ENCODE peak calls at places on chromosome 20, in ten cellular contexts. One of them, this sample, is unnamed.

GRCh38 chr20:60693513-60694133 is 558.4 kb upstream of the CDH4 start:
- DNase-seq in tibial nerve: no peak
- DNase-seq in mammary epithelial cell: no peak
- DNase-seq in heart left ventricle: no peak
- DNase-seq in effector memory CD4-positive, alpha-beta T cell: no peak
- DNase-seq in A549: no peak
- DNase-seq in adrenal gland: no peak
- DNase-seq in vagina: no peak
- DNase-seq in fibroblast of lung: no peak
- DNase-seq in naive thymus-derived CD4-positive, alpha-beta T cell: no peak
- DNase-seq in this sample: peak

GRCh38 chr20:47677314-47678129 is 107.8 kb downstream of the SULF2 start:
- DNase-seq in tibial nerve: no peak
- DNase-seq in mammary epithelial cell: peak
- DNase-seq in heart left ventricle: no peak
- DNase-seq in effector memory CD4-positive, alpha-beta T cell: no peak
- DNase-seq in A549: peak
- DNase-seq in adrenal gland: peak
- DNase-seq in vagina: no peak
- DNase-seq in fibroblast of lung: peak
- DNase-seq in naive thymus-derived CD4-positive, alpha-beta T cell: peak
- DNase-seq in this sample: peak

GRCh38 chr20:40680560-40680959 is 8.5 kb downstream of the MAFB start:
- DNase-seq in tibial nerve: no peak
- DNase-seq in mammary epithelial cell: no peak
- DNase-seq in heart left ventricle: no peak
- DNase-seq in effector memory CD4-positive, alpha-beta T cell: no peak
- DNase-seq in A549: no peak
- DNase-seq in adrenal gland: no peak
- DNase-seq in vagina: no peak
- DNase-seq in fibroblast of lung: no peak
- DNase-seq in naive thymus-derived CD4-positive, alpha-beta T cell: no peak
- DNase-seq in this sample: no peak

GRCh38 chr20:61026173-61026572 is 225.9 kb upstream of the CDH4 start:
- DNase-seq in tibial nerve: no peak
- DNase-seq in mammary epithelial cell: no peak
- DNase-seq in heart left ventricle: no peak
- DNase-seq in effector memory CD4-positive, alpha-beta T cell: no peak
- DNase-seq in A549: no peak
- DNase-seq in adrenal gland: no peak
- DNase-seq in vagina: no peak
- DNase-seq in fibroblast of lung: no peak
- DNase-seq in naive thymus-derived CD4-positive, alpha-beta T cell: no peak
- DNase-seq in this sample: no peak

GRCh38 chr20:12464036-12464435 is 544.7 kb upstream of the SPTLC3 start:
- DNase-seq in tibial nerve: no peak
- DNase-seq in mammary epithelial cell: no peak
- DNase-seq in heart left ventricle: no peak
- DNase-seq in effector memory CD4-positive, alpha-beta T cell: no peak
- DNase-seq in A549: no peak
- DNase-seq in adrenal gland: no peak
- DNase-seq in vagina: no peak
- DNase-seq in fibroblast of lung: no peak
- DNase-seq in naive thymus-derived CD4-positive, alpha-beta T cell: no peak
- DNase-seq in this sample: no peak

GRCh38 chr20:33862709-33863403 is 51.7 kb downstream of the CHMP4B start:
- DNase-seq in tibial nerve: peak
- DNase-seq in mammary epithelial cell: no peak
- DNase-seq in heart left ventricle: peak
- DNase-seq in effector memory CD4-positive, alpha-beta T cell: peak
- DNase-seq in A549: peak
- DNase-seq in adrenal gland: peak
- DNase-seq in vagina: no peak
- DNase-seq in fibroblast of lung: peak
- DNase-seq in naive thymus-derived CD4-positive, alpha-beta T cell: peak
- DNase-seq in this sample: peak

GRCh38 chr20:46051556-46052323 is 22.7 kb downstream of the SLC12A5 start:
- DNase-seq in tibial nerve: no peak
- DNase-seq in mammary epithelial cell: peak
- DNase-seq in heart left ventricle: no peak
- DNase-seq in effector memory CD4-positive, alpha-beta T cell: no peak
- DNase-seq in A549: peak
- DNase-seq in adrenal gland: no peak
- DNase-seq in vagina: no peak
- DNase-seq in fibroblast of lung: no peak
- DNase-seq in naive thymus-derived CD4-positive, alpha-beta T cell: no peak
- DNase-seq in this sample: no peak

GRCh38 chr20:48908661-48909316 is 12.7 kb upstream of the ARFGEF2 start:
- DNase-seq in tibial nerve: no peak
- DNase-seq in mammary epithelial cell: no peak
- DNase-seq in heart left ventricle: no peak
- DNase-seq in effector memory CD4-positive, alpha-beta T cell: no peak
- DNase-seq in A549: no peak
- DNase-seq in adrenal gland: no peak
- DNase-seq in vagina: no peak
- DNase-seq in fibroblast of lung: no peak
- DNase-seq in naive thymus-derived CD4-positive, alpha-beta T cell: no peak
- DNase-seq in this sample: no peak

DNA sequence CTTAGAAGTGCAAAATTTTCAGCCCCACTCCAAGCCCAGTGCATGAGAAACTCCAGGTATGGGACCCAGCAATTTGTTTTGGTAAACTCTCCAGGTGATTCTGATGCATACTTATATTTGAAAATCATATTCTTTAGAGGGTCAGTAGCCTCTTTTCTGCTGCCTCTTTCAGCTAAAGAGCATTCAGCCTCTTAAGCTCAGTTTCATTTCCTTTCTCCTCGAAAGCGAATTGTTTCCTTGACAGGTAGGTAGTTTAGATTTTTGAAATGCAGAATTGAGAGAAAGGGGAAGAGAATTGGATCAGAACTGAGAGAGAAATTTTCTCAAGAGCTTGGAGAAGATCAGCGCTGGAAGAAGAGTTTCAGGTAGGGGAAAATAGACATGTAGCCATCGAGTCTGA is 995.8 kb upstream of the FLRT3 start:
- DNase-seq in tibial nerve: no peak
- DNase-seq in mammary epithelial cell: no peak
- DNase-seq in heart left ventricle: no peak
- DNase-seq in effector memory CD4-positive, alpha-beta T cell: no peak
- DNase-seq in A549: no peak
- DNase-seq in adrenal gland: no peak
- DNase-seq in vagina: no peak
- DNase-seq in fibroblast of lung: no peak
- DNase-seq in naive thymus-derived CD4-positive, alpha-beta T cell: no peak
- DNase-seq in this sample: no peak
- H3K27ac ChIP-seq in tibial nerve: no peak
- H3K27ac ChIP-seq in mammary epithelial cell: no peak
- H3K27ac ChIP-seq in heart left ventricle: no peak
- H3K27ac ChIP-seq in effector memory CD4-positive, alpha-beta T cell: no peak
- H3K27ac ChIP-seq in A549: no peak
- H3K27ac ChIP-seq in adrenal gland: no peak
- H3K27ac ChIP-seq in vagina: no peak
- H3K27ac ChIP-seq in fibroblast of lung: no peak
- H3K27ac ChIP-seq in naive thymus-derived CD4-positive, alpha-beta T cell: no peak
- H3K27ac ChIP-seq in this sample: no peak

GRCh38 chr20:17811605-17811965 is 111.8 kb downstream of the BANF2 start:
- DNase-seq in tibial nerve: no peak
- DNase-seq in mammary epithelial cell: no peak
- DNase-seq in heart left ventricle: no peak
- DNase-seq in effector memory CD4-positive, alpha-beta T cell: no peak
- DNase-seq in A549: no peak
- DNase-seq in adrenal gland: no peak
- DNase-seq in vagina: no peak
- DNase-seq in fibroblast of lung: no peak
- DNase-seq in naive thymus-derived CD4-positive, alpha-beta T cell: no peak
- DNase-seq in this sample: no peak

GRCh38 chr20:17808357-17808756 is 108.6 kb downstream of the BANF2 start:
- DNase-seq in tibial nerve: peak
- DNase-seq in mammary epithelial cell: no peak
- DNase-seq in heart left ventricle: peak
- DNase-seq in effector memory CD4-positive, alpha-beta T cell: no peak
- DNase-seq in A549: no peak
- DNase-seq in adrenal gland: peak
- DNase-seq in vagina: no peak
- DNase-seq in fibroblast of lung: peak
- DNase-seq in naive thymus-derived CD4-positive, alpha-beta T cell: no peak
- DNase-seq in this sample: no peak

GRCh38 chr20:17809714-17810631 is 110.2 kb downstream of the BANF2 start:
- DNase-seq in tibial nerve: no peak
- DNase-seq in mammary epithelial cell: peak
- DNase-seq in heart left ventricle: no peak
- DNase-seq in effector memory CD4-positive, alpha-beta T cell: no peak
- DNase-seq in A549: no peak
- DNase-seq in adrenal gland: no peak
- DNase-seq in vagina: no peak
- DNase-seq in fibroblast of lung: no peak
- DNase-seq in naive thymus-derived CD4-positive, alpha-beta T cell: no peak
- DNase-seq in this sample: no peak

GRCh38 chr20:17808782-17809181 is 109.0 kb downstream of the BANF2 start:
- DNase-seq in tibial nerve: no peak
- DNase-seq in mammary epithelial cell: no peak
- DNase-seq in heart left ventricle: no peak
- DNase-seq in effector memory CD4-positive, alpha-beta T cell: no peak
- DNase-seq in A549: no peak
- DNase-seq in adrenal gland: no peak
- DNase-seq in vagina: no peak
- DNase-seq in fibroblast of lung: no peak
- DNase-seq in naive thymus-derived CD4-positive, alpha-beta T cell: no peak
- DNase-seq in this sample: no peak

GRCh38 chr20:17810847-17811604 is 111.3 kb downstream of the BANF2 start:
- DNase-seq in tibial nerve: no peak
- DNase-seq in mammary epithelial cell: no peak
- DNase-seq in heart left ventricle: no peak
- DNase-seq in effector memory CD4-positive, alpha-beta T cell: no peak
- DNase-seq in A549: no peak
- DNase-seq in adrenal gland: no peak
- DNase-seq in vagina: no peak
- DNase-seq in fibroblast of lung: no peak
- DNase-seq in naive thymus-derived CD4-positive, alpha-beta T cell: no peak
- DNase-seq in this sample: no peak
- H3K27ac ChIP-seq in tibial nerve: no peak
- H3K27ac ChIP-seq in mammary epithelial cell: no peak
- H3K27ac ChIP-seq in heart left ventricle: no peak
- H3K27ac ChIP-seq in effector memory CD4-positive, alpha-beta T cell: no peak
- H3K27ac ChIP-seq in A549: no peak
- H3K27ac ChIP-seq in adrenal gland: no peak
- H3K27ac ChIP-seq in vagina: no peak
- H3K27ac ChIP-seq in fibroblast of lung: no peak
- H3K27ac ChIP-seq in naive thymus-derived CD4-positive, alpha-beta T cell: no peak
- H3K27ac ChIP-seq in this sample: no peak

GRCh38 chr20:9062066-9062465 is 6.8 kb upstream of the PLCB4 start:
- DNase-seq in tibial nerve: no peak
- DNase-seq in mammary epithelial cell: no peak
- DNase-seq in heart left ventricle: no peak
- DNase-seq in effector memory CD4-positive, alpha-beta T cell: no peak
- DNase-seq in A549: no peak
- DNase-seq in adrenal gland: no peak
- DNase-seq in vagina: no peak
- DNase-seq in fibroblast of lung: no peak
- DNase-seq in naive thymus-derived CD4-positive, alpha-beta T cell: no peak
- DNase-seq in this sample: no peak
- H3K27ac ChIP-seq in tibial nerve: no peak
- H3K27ac ChIP-seq in mammary epithelial cell: no peak
- H3K27ac ChIP-seq in heart left ventricle: no peak
- H3K27ac ChIP-seq in effector memory CD4-positive, alpha-beta T cell: no peak
- H3K27ac ChIP-seq in A549: no peak
- H3K27ac ChIP-seq in adrenal gland: no peak
- H3K27ac ChIP-seq in vagina: no peak
- H3K27ac ChIP-seq in fibroblast of lung: no peak
- H3K27ac ChIP-seq in naive thymus-derived CD4-positive, alpha-beta T cell: no peak
- H3K27ac ChIP-seq in this sample: no peak

GRCh38 chr20:4490045-4490444 is 231.7 kb upstream of the PRND start:
- DNase-seq in tibial nerve: no peak
- DNase-seq in mammary epithelial cell: no peak
- DNase-seq in heart left ventricle: no peak
- DNase-seq in effector memory CD4-positive, alpha-beta T cell: no peak
- DNase-seq in A549: no peak
- DNase-seq in adrenal gland: no peak
- DNase-seq in vagina: no peak
- DNase-seq in fibroblast of lung: no peak
- DNase-seq in naive thymus-derived CD4-positive, alpha-beta T cell: no peak
- DNase-seq in this sample: no peak

GRCh38 chr20:4491643-4492042 is 230.1 kb upstream of the PRND start:
- DNase-seq in tibial nerve: no peak
- DNase-seq in mammary epithelial cell: no peak
- DNase-seq in heart left ventricle: no peak
- DNase-seq in effector memory CD4-positive, alpha-beta T cell: no peak
- DNase-seq in A549: no peak
- DNase-seq in adrenal gland: no peak
- DNase-seq in vagina: no peak
- DNase-seq in fibroblast of lung: no peak
- DNase-seq in naive thymus-derived CD4-positive, alpha-beta T cell: no peak
- DNase-seq in this sample: no peak

GRCh38 chr20:4484431-4485057 is 237.2 kb upstream of the PRND start:
- DNase-seq in tibial nerve: no peak
- DNase-seq in mammary epithelial cell: no peak
- DNase-seq in heart left ventricle: no peak
- DNase-seq in effector memory CD4-positive, alpha-beta T cell: no peak
- DNase-seq in A549: no peak
- DNase-seq in adrenal gland: no peak
- DNase-seq in vagina: no peak
- DNase-seq in fibroblast of lung: no peak
- DNase-seq in naive thymus-derived CD4-positive, alpha-beta T cell: no peak
- DNase-seq in this sample: no peak

GRCh38 chr20:4490595-4491280 is 231.0 kb upstream of the PRND start:
- DNase-seq in tibial nerve: no peak
- DNase-seq in mammary epithelial cell: peak
- DNase-seq in heart left ventricle: no peak
- DNase-seq in effector memory CD4-positive, alpha-beta T cell: no peak
- DNase-seq in A549: no peak
- DNase-seq in adrenal gland: no peak
- DNase-seq in vagina: no peak
- DNase-seq in fibroblast of lung: peak
- DNase-seq in naive thymus-derived CD4-positive, alpha-beta T cell: no peak
- DNase-seq in this sample: no peak

DNA sequence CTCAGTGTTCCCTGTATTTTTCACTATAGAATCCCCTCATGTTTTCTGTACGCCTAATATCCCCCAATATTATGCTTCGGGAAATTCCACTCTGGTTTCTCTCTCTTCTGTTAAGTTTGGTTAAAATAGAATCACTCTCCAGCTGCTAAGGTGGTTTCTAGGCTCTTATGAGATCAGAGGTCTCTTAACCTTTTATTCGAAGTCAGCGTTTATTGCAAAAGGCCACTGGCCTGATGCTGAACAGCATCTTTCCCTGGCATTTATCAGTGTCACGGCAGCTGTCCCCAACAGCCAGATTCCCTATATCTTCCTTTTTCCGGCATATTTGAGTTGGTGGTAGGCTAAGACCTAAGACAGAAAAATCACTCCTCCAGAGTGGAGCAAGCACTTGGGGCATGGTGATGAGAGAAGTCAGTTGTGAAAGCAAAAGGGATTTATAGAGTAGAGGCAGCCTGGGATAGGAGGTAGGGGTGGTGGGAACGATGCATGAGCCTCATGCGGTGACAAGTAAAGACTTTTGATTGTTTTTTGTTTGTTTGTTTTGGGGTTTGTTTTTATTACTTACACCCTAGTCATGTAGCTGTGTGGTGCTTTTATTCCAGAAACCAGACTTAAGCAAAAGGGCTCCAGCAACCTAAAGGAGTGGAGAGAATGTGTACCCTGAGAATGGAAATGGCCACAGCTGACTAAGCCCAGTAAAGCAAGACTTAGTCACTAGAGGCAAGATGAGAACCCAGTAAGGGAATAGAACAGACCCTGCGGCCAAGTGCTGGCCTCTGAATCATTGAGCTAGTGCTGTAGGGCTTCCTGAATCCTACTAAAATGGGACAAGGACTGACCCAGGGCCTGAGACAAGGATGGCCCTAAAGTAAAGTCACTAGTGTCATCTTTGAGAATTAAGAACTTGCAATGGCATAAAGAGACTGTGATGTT is 233.0 kb upstream of the PRND start:
- DNase-seq in tibial nerve: no peak
- DNase-seq in mammary epithelial cell: peak
- DNase-seq in heart left ventricle: no peak
- DNase-seq in effector memory CD4-positive, alpha-beta T cell: no peak
- DNase-seq in A549: no peak
- DNase-seq in adrenal gland: no peak
- DNase-seq in vagina: no peak
- DNase-seq in fibroblast of lung: peak
- DNase-seq in naive thymus-derived CD4-positive, alpha-beta T cell: no peak
- DNase-seq in this sample: no peak
- H3K27ac ChIP-seq in tibial nerve: no peak
- H3K27ac ChIP-seq in mammary epithelial cell: no peak
- H3K27ac ChIP-seq in heart left ventricle: no peak
- H3K27ac ChIP-seq in effector memory CD4-positive, alpha-beta T cell: no peak
- H3K27ac ChIP-seq in A549: peak
- H3K27ac ChIP-seq in adrenal gland: no peak
- H3K27ac ChIP-seq in vagina: no peak
- H3K27ac ChIP-seq in fibroblast of lung: no peak
- H3K27ac ChIP-seq in naive thymus-derived CD4-positive, alpha-beta T cell: no peak
- H3K27ac ChIP-seq in this sample: no peak

This sample was measured in iPS DF 6.9.